ENCODE peak calls at places on chromosomes 16 and 17, in nine cellular contexts. B is stomach; W is M059J; O is NCI-H1436; D is CD4-positive, CD25-positive, alpha-beta regulatory T cell; S is NCI-H1105; L is esophagus squamous epithelium; P is GM18507; A is HEK293T. C is an unnamed sample.

GRCh38 chr17:37818689-37819088 is 73.8 kb upstream of the HNF1B start:
- DNase-seq in B (peak; percentile 73), W (peak; percentile 69), O (peak; percentile 10), D (no peak), S (no peak), L (no peak), P (no peak), A (no peak), C (no peak)

GRCh38 chr16:87704754-87705353 is 60.9 kb downstream of the KLHDC4 start:
- DNase-seq in B (no peak), W (no peak), O (no peak), D (no peak), S (no peak), L (no peak), P (no peak), A (no peak), C (no peak)

GRCh38 chr16:88596477-88596876 is 26.3 kb downstream of the ZC3H18 start:
- DNase-seq in B (no peak), W (no peak), O (no peak), D (no peak), S (no peak), L (no peak), P (no peak), A (no peak), C (no peak)

GRCh38 chr16:80931985-80932720 is 74.5 kb downstream of the CMC2 start:
- DNase-seq in B (peak; percentile 59), W (peak; percentile 50), O (peak; percentile 5), D (no peak), S (no peak), L (no peak), P (no peak), A (no peak), C (peak; percentile 68)

GRCh38 chr17:82228842-82229685 is at the start of gene SLC16A3:
- DNase-seq in B (peak; percentile 76), W (peak; percentile 54), O (peak; percentile 59), D (peak; percentile 66), S (peak; percentile 22), L (no peak), P (peak; percentile 76), A (no peak), C (peak; percentile 85)

GRCh38 chr17:69565447-69565846 is 150.9 kb downstream of the MAP2K6 start:
- DNase-seq in B (no peak), W (no peak), O (no peak), D (no peak), S (no peak), L (no peak), P (no peak), A (no peak), C (no peak)

GRCh38 chr17:40121886-40122465 is at the start of gene MSL1:
- DNase-seq in B (peak; percentile 90), W (peak; percentile 73), O (peak; percentile 73), D (peak; percentile 81), S (peak; percentile 47), L (no peak), P (peak; percentile 86), A (peak; percentile 74), C (peak; percentile 80)

GRCh38 chr17:304461-304860 is 48.1 kb downstream of the RPH3AL start:
- DNase-seq in B (no peak), W (no peak), O (no peak), D (no peak), S (no peak), L (no peak), P (no peak), A (no peak), C (no peak)

GRCh38 chr16:73457851-73458250 is 409.9 kb upstream of the ZFHX3 start:
- DNase-seq in B (no peak), W (no peak), O (no peak), D (no peak), S (no peak), L (no peak), P (no peak), A (no peak), C (no peak)

GRCh38 chr17:65531508-65532431 is 29.7 kb downstream of the AXIN2 start:
- DNase-seq in B (peak; percentile 44), W (no peak), O (no peak), D (no peak), S (no peak), L (no peak), P (no peak), A (peak; percentile 49), C (peak; percentile 43)

GRCh38 chr17:81252336-81253329 is 13.5 kb downstream of the NDUFAF8 start:
- DNase-seq in B (no peak), W (no peak), O (no peak), D (no peak), S (no peak), L (no peak), P (no peak), A (no peak), C (no peak)

GRCh38 chr17:65593092-65593869 is 31.8 kb upstream of the AXIN2 start:
- DNase-seq in B (no peak), W (no peak), O (no peak), D (no peak), S (no peak), L (no peak), P (no peak), A (no peak), C (no peak)

GRCh38 chr17:74163271-74163821 is 40.1 kb upstream of the RPL38 start:
- DNase-seq in B (no peak), W (no peak), O (no peak), D (no peak), S (no peak), L (no peak), P (no peak), A (no peak), C (no peak)

GRCh38 chr16:72986011-72986410 is 61.9 kb downstream of the ZFHX3 start:
- DNase-seq in B (no peak), W (no peak), O (no peak), D (no peak), S (no peak), L (no peak), P (no peak), A (no peak), C (peak; percentile 58)

GRCh38 chr17:38443356-38444026 is 15.2 kb downstream of the ARHGAP23 start:
- DNase-seq in B (no peak), W (no peak), O (no peak), D (no peak), S (no peak), L (no peak), P (no peak), A (no peak), C (no peak)

GRCh38 chr17:58993322-58993721 is 113.4 kb downstream of the TRIM37 start:
- DNase-seq in B (no peak), W (no peak), O (no peak), D (no peak), S (no peak), L (no peak), P (no peak), A (no peak), C (no peak)

GRCh38 chr16:68790130-68790761 is 53.1 kb upstream of the TANGO6 start:
- DNase-seq in B (peak; percentile 65), W (peak; percentile 75), O (no peak), D (no peak), S (no peak), L (no peak), P (no peak), A (no peak), C (no peak)

GRCh38 chr16:70529051-70529777 is 5.6 kb downstream of the SF3B3 start:
- DNase-seq in B (no peak), W (peak; percentile 65), O (no peak), D (no peak), S (no peak), L (no peak), P (no peak), A (no peak), C (no peak)

GRCh38 chr16:626787-627457 is 3.9 kb upstream of the WFIKKN1 start:
- DNase-seq in B (no peak), W (peak; percentile 98), O (no peak), D (no peak), S (no peak), L (no peak), P (no peak), A (no peak), C (no peak)

GRCh38 chr17:10021239-10021638 is 116.2 kb upstream of the RCVRN start:
- DNase-seq in B (peak; percentile 36), W (no peak), O (no peak), D (no peak), S (no peak), L (no peak), P (no peak), A (peak; percentile 15), C (no peak)

GRCh38 chr17:37488607-37489196 is 989 bp upstream of the DUSP14 start:
- DNase-seq in B (peak; percentile 84), W (peak; percentile 98), O (peak; percentile 66), D (peak; percentile 33), S (peak; percentile 53), L (no peak), P (no peak), A (peak; percentile 19), C (peak; percentile 90)

GRCh38 chr17:32805029-32805976 is 71.6 kb downstream of the MYO1D start:
- DNase-seq in B (no peak), W (peak; percentile 0), O (no peak), D (no peak), S (no peak), L (no peak), P (no peak), A (no peak), C (no peak)

GRCh38 chr17:78127240-78127887 is 1.2 kb downstream of the TMC6 start:
- DNase-seq in B (peak; percentile 57), W (no peak), O (no peak), D (peak; percentile 64), S (no peak), L (no peak), P (no peak), A (no peak), C (peak; percentile 79)

GRCh38 chr17:76734080-76734840 is 2.9 kb downstream of the SRSF2 start:
- DNase-seq in B (no peak), W (no peak), O (no peak), D (no peak), S (no peak), L (no peak), P (no peak), A (no peak), C (no peak)

GRCh38 chr17:74307984-74308773 is 17.8 kb upstream of the KIF19 start:
- DNase-seq in B (no peak), W (peak; percentile 51), O (no peak), D (no peak), S (no peak), L (no peak), P (no peak), A (no peak), C (no peak)

GRCh38 chr16:78428193-78428592 is 328.7 kb downstream of the WWOX start:
- DNase-seq in B (no peak), W (no peak), O (no peak), D (no peak), S (no peak), L (no peak), P (no peak), A (no peak), C (no peak)

GRCh38 chr16:87303431-87303930 is 13.7 kb downstream of the C16orf95 start:
- DNase-seq in B (no peak), W (peak; percentile 26), O (no peak), D (no peak), S (no peak), L (no peak), P (no peak), A (no peak), C (no peak)

GRCh38 chr17:5557485-5557884 is 26.8 kb downstream of the NLRP1 start:
- DNase-seq in B (no peak), W (peak; percentile 50), O (no peak), D (no peak), S (no peak), L (no peak), P (no peak), A (peak; percentile 2), C (peak; percentile 7)

C was measured in Peyer's patch.